ENCODE peak calls at places on chromosomes 2 and 18, in four cellular contexts. N is ovary, O is WERI-Rb-1, K is GM06990. A is an unnamed sample. For H3K27me3, the result is how much of the 10 kb centered on the place peaks cover.

GRCh38 chr18:80252136-80252535 is 4.8 kb upstream of the PARD6G start:
- DNase-seq in K (no peak), N (no peak), O (no peak), A (no peak)

GRCh38 chr2:113080134-113080533 is 12.4 kb downstream of the IL1F10 start:
- DNase-seq in K (no peak), N (no peak), O (peak), A (no peak)

GRCh38 chr2:193837368-193837767 is 1642.6 kb upstream of the TMEFF2 start:
- DNase-seq in O (no peak), K (no peak), N (no peak), A (no peak)

GRCh38 chr2:205259131-205259530 is 423.2 kb upstream of the NRP2 start:
- DNase-seq in N (no peak), O (no peak), K (no peak), A (no peak)

GRCh38 chr2:95344208-95344570 is 47.0 kb downstream of the KCNIP3 start:
- DNase-seq in O (no peak), K (no peak), N (no peak), A (no peak)

GRCh38 chr2:100196786-100197494 is 54.5 kb upstream of the AFF3 start:
- DNase-seq in K (no peak), N (no peak), O (no peak), A (no peak)

GRCh38 chr2:141041281-141041680 is 1089.5 kb downstream of the LRP1B start:
- DNase-seq in K (no peak), O (no peak), N (no peak), A (no peak)

GRCh38 chr18:30675905-30676620 is 366.5 kb downstream of the DSC3 start:
- DNase-seq in K (no peak), N (no peak), O (peak), A (no peak)

GRCh38 chr2:142980246-142981068 is 103.0 kb downstream of the KYNU start:
- DNase-seq in N (no peak), K (no peak), O (no peak), A (no peak)

GRCh38 chr18:53946561-53946960 is 277.9 kb downstream of the MBD2 start:
- DNase-seq in K (no peak), O (no peak), N (no peak), A (no peak)

GRCh38 chr18:6103758-6104157 is 208.4 kb upstream of the TMEM200C start:
- DNase-seq in K (no peak), O (no peak), N (no peak), A (no peak)

GRCh38 chr18:60050821-60051220 is 151.0 kb downstream of the PMAIP1 start:
- DNase-seq in O (no peak), K (no peak), N (no peak), A (no peak)

GRCh38 chr2:197159681-197160211 is 150.8 kb downstream of the ANKRD44 start:
- DNase-seq in O (no peak), N (no peak), K (no peak), A (no peak)

GRCh38 chr18:42164556-42164955 is 209.5 kb downstream of the PIK3C3 start:
- DNase-seq in O (no peak), N (no peak), K (no peak), A (no peak)

GRCh38 chr18:32271649-32272324 is 81.9 kb downstream of the MEP1B start:
- DNase-seq in N (peak), O (peak), K (no peak), A (no peak)

GRCh38 chr2:140526575-140526974 is 1604.2 kb downstream of the LRP1B start:
- DNase-seq in O (no peak), K (no peak), N (no peak), A (no peak)

GRCh38 chr2:25669520-25669919 is 3.9 kb downstream of the DTNB start:
- DNase-seq in K (no peak), O (no peak), N (no peak), A (no peak)

GRCh38 chr2:127645395-127646291 is at the start of gene GPR17:
- DNase-seq in K (no peak), N (no peak), O (no peak), A (no peak)

GRCh38 chr2:54839526-54840255 is 116.2 kb downstream of the EML6 start:
- DNase-seq in K (no peak), O (no peak), N (no peak), A (no peak)

GRCh38 chr2:224039080-224039769 is at the start of gene SERPINE2:
- DNase-seq in K (peak), N (peak), O (peak), A (peak)
- H3K27me3 ChIP-seq in K (under half), N (under half), O (under half), A (half or more)

GRCh38 chr18:48138211-48138610 is 207.8 kb upstream of the SMAD2 start:
- DNase-seq in N (no peak), K (no peak), O (no peak), A (no peak)
- H3K27me3 ChIP-seq in N (under half), K (under half), O (under half), A (under half)

GRCh38 chr2:47890711-47891368 is 15.5 kb downstream of the FBXO11 start:
- DNase-seq in K (no peak), N (no peak), O (no peak), A (no peak)

GRCh38 chr2:47891369-47892337 is 14.6 kb downstream of the FBXO11 start:
- DNase-seq in O (no peak), K (no peak), N (no peak), A (no peak)

GRCh38 chr2:47888581-47889280 is 17.6 kb downstream of the FBXO11 start:
- DNase-seq in N (no peak), K (no peak), O (no peak), A (no peak)

GRCh38 chr2:47893771-47894170 is 12.5 kb downstream of the FBXO11 start:
- DNase-seq in O (no peak), K (no peak), N (no peak), A (no peak)

GRCh38 chr2:47892338-47892730 is 14.0 kb downstream of the FBXO11 start:
- DNase-seq in K (no peak), O (no peak), N (no peak), A (no peak)
- H3K27me3 ChIP-seq in K (under half), O (under half), N (under half), A (under half)

GRCh38 chr18:11150271-11150615 is 874 bp upstream of the PIEZO2 start:
- DNase-seq in K (no peak), O (no peak), N (no peak), A (no peak)

GRCh38 chr18:11149441-11150270 is at the start of gene PIEZO2:
- DNase-seq in K (peak), O (peak), N (peak), A (peak)

GRCh38 chr18:11147371-11147860 is 2.0 kb downstream of the PIEZO2 start:
- DNase-seq in O (no peak), N (no peak), K (peak), A (no peak)

GRCh38 chr18:11147962-11148654 is 1.3 kb downstream of the PIEZO2 start:
- DNase-seq in K (peak), O (no peak), N (no peak), A (no peak)

DNA sequence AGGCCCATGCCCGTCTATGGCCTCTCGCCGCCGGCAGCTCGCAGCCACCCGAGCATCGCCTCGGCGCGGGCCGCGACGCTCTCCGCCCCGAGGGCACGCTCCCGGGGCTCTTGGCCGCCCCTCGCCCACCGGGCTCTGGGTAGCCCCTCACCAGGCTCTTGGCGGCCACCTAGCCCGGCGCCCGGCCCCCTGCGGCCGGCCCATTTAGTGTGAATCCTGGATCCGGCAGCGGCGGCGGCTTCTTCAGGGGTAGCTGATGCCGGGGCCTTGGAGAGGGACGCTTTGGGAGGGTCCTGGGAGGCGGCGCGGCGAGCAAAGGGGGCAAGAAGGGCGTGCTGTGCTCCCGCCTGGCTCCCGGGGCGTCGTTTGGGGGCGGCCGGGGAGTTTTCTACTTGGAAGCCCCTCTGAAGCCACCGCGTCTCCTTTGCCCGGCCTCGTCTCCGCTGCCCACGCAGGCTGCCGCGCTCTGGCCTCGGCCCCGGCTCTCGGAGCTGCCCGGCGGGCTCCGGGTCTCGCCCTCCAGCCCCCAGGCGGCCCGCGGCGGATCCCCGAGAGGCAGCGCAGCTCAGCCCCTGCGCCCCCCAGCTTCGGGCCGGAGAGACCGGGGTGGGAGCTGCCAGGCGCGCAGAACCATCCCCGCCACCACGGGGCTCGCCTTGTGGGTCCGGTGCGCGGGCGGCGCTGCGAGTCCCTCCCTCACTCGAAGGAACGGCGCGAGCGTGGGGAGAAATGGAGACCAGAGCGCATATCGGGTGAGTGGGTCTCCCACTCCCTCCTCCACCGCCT is 521 bp downstream of the PIEZO2 start:
- DNase-seq in N (no peak), K (no peak), O (no peak), A (no peak)
- H3K27me3 ChIP-seq in N (under half), K (under half), O (under half), A (half or more)

A was measured in left ventricle myocardium inferior.